ENCODE peak calls at places on chromosomes 6 and 20, in six cellular contexts. X, P, L, M, E and C are unnamed samples.

GRCh38 chr6:163164175-163164900 is 250.2 kb upstream of the QKI start:
- DNase-seq in X (no peak), P (no peak), L (no peak), M (no peak), E (no peak), C (no peak)

GRCh38 chr6:142925575-142926110 is 19.3 kb downstream of the HIVEP2 start:
- DNase-seq in X (no peak), P (peak; percentile 92), L (no peak), M (no peak), E (no peak), C (no peak)

GRCh38 chr6:110617057-110617456 is 140.6 kb upstream of the SLC22A16 start:
- DNase-seq in X (no peak), P (no peak), L (no peak), M (peak; percentile 53), E (no peak), C (no peak)

GRCh38 chr20:60101201-60101893 is 143.1 kb downstream of the CDH26 start:
- DNase-seq in X (no peak), P (no peak), L (no peak), M (no peak), E (no peak), C (no peak)

GRCh38 chr6:82220167-82220566 is 27.4 kb downstream of the IBTK start:
- DNase-seq in X (no peak), P (no peak), L (no peak), M (no peak), E (no peak), C (no peak)

GRCh38 chr6:131366223-131366622 is 206.8 kb upstream of the ARG1 start:
- DNase-seq in X (no peak), P (peak; percentile 60), L (no peak), M (no peak), E (no peak), C (no peak)

GRCh38 chr20:32971703-32972161 is 32.5 kb downstream of the SUN5 start:
- DNase-seq in X (peak; percentile 46), P (no peak), L (no peak), M (peak; percentile 20), E (no peak), C (no peak)

GRCh38 chr20:63253438-63254236 is 626 bp downstream of the NKAIN4 start:
- DNase-seq in X (peak; percentile 82), P (no peak), L (no peak), M (no peak), E (peak; percentile 65), C (peak; percentile 72)

GRCh38 chr6:140101367-140101766 is 726.9 kb upstream of the CITED2 start:
- DNase-seq in X (no peak), P (no peak), L (no peak), M (no peak), E (no peak), C (no peak)

GRCh38 chr20:59861389-59861788 is 72.0 kb downstream of the SYCP2 start:
- DNase-seq in X (no peak), P (no peak), L (no peak), M (no peak), E (no peak), C (no peak)

GRCh38 chr6:16670617-16671051 is 90.6 kb downstream of the ATXN1 start:
- DNase-seq in X (no peak), P (no peak), L (no peak), M (no peak), E (no peak), C (no peak)

GRCh38 chr6:107819976-107820551 is 4.0 kb downstream of the SCML4 start:
- DNase-seq in X (peak; percentile 49), P (no peak), L (no peak), M (no peak), E (peak; percentile 61), C (peak; percentile 59)

GRCh38 chr20:22579119-22579427 is 5.3 kb downstream of the FOXA2 start:
- DNase-seq in X (peak; percentile 84), P (no peak), L (no peak), M (no peak), E (no peak), C (peak; percentile 55)

DNA sequence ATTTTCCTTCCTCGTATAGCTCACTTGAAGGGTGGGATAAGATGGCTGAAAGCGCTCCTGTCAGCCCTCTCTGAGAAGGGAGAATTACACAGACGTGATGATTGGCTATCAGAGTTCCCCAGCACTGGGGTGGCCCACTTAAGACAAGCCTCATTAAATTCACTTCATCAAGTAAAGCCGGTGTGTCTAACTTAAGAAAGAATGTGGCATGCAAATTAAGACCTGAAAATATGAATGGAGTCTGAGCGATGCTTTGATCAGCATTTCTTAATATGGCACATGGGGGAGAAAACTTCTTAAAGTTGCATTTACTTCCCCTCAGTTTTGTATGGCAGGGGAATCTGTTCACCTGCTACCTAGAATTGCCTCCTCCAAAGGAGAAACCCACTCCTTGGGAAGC is 369.3 kb downstream of the FARS2 start:
- DNase-seq in X (no peak), P (no peak), L (no peak), M (no peak), E (no peak), C (no peak)
- TF ChIP-seq YY1 in X (no peak), P (no peak), L (no peak), M (no peak), E (no peak), C (no peak)

GRCh38 chr20:57707849-57708693 is 1.7 kb downstream of the PMEPA1 start:
- DNase-seq in X (no peak), P (no peak), L (no peak), M (no peak), E (no peak), C (no peak)
- H3K4me1 ChIP-seq in X (peaks cover 19% of the 10 kb centered on the region), P (no peaks in the 10 kb centered on the region), L (no peaks in the 10 kb centered on the region), M (peaks cover 5% of the 10 kb centered on the region), E (peaks cover 13% of the 10 kb centered on the region), C (peaks cover 15% of the 10 kb centered on the region)

DNA sequence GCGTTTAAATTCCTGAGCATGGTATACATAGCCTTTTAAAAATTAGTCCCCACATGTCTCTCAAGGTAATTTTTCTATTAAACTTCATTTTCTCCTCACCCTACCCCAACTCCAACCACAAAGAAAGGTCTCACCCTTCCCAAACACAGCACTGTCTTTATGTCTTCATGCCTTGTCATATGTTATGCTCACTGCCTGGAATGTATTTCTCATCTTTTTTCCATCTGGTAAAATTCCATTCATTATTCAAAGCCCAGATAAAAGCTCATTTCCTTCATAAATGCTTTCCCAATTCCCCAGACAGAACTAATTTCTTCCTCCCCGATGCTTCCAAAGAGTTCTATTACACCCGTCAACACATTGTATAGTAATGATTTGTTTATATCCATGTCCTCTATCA is 302.0 kb downstream of the ALDH8A1 start:
- DNase-seq in X (no peak), P (no peak), L (no peak), M (no peak), E (no peak), C (no peak)
- TF ChIP-seq YY1 in X (no peak), P (no peak), L (no peak), M (no peak), E (no peak), C (no peak)

GRCh38 chr6:45741437-45742166 is 274.1 kb downstream of the CLIC5 start:
- DNase-seq in X (no peak), P (no peak), L (no peak), M (peak; percentile 48), E (no peak), C (no peak)
- H3K4me1 ChIP-seq in X (no peaks in the 10 kb centered on the region), P (peaks cover 7% of the 10 kb centered on the region), L (no peaks in the 10 kb centered on the region), M (peaks cover 20% of the 10 kb centered on the region), E (no peaks in the 10 kb centered on the region), C (no peaks in the 10 kb centered on the region)

GRCh38 chr6:145491126-145491525 is 244.2 kb downstream of the EPM2A start:
- DNase-seq in X (no peak), P (no peak), L (no peak), M (no peak), E (no peak), C (no peak)
- TF ChIP-seq YY1 in X (no peak), P (no peak), L (no peak), M (no peak), E (no peak), C (no peak)

GRCh38 chr6:38078671-38079070 is 259.1 kb downstream of the ZFAND3 start:
- DNase-seq in X (no peak), P (peak; percentile 56), L (no peak), M (no peak), E (no peak), C (no peak)

GRCh38 chr6:38080889-38081288 is 261.4 kb downstream of the ZFAND3 start:
- DNase-seq in X (no peak), P (peak; percentile 5), L (no peak), M (no peak), E (no peak), C (no peak)

GRCh38 chr6:38079107-38079506 is 259.6 kb downstream of the ZFAND3 start:
- DNase-seq in X (no peak), P (no peak), L (no peak), M (no peak), E (no peak), C (no peak)

GRCh38 chr6:38079537-38079936 is 260.0 kb downstream of the ZFAND3 start:
- DNase-seq in X (no peak), P (no peak), L (no peak), M (no peak), E (no peak), C (no peak)

GRCh38 chr6:38080349-38080748 is 260.8 kb downstream of the ZFAND3 start:
- DNase-seq in X (no peak), P (no peak), L (no peak), M (no peak), E (no peak), C (no peak)
- H3K4me1 ChIP-seq in X (peaks cover 4% of the 10 kb centered on the region), P (peaks cover 25% of the 10 kb centered on the region), L (no peaks in the 10 kb centered on the region), M (no peaks in the 10 kb centered on the region), E (no peaks in the 10 kb centered on the region), C (no peaks in the 10 kb centered on the region)

DNA sequence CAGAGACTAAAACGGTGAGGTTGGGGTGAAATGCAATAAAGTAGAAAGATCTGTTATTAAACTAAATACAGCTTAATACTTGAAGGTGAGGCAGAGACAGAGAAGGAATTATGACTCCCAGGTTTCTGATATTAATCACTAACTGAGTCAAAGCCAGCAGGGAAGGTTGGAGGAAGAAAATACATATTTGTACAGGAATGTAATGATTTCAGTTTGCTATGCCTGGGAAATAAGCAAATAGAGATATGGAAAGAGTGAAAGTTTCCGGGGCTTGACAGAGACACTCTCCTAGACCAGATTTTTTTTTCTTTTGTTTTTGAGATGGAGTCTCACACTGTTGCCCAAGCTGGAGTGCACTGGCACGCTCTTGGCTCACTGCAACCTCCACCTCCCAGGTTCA is 76.8 kb downstream of the PTPRK start:
- DNase-seq in X (no peak), P (no peak), L (no peak), M (no peak), E (no peak), C (no peak)
- TF ChIP-seq YY1 in X (no peak), P (no peak), L (no peak), M (no peak), E (no peak), C (no peak)

GRCh38 chr6:43799671-43800623 is 29.9 kb downstream of the VEGFA start:
- DNase-seq in X (no peak), P (no peak), L (no peak), M (no peak), E (no peak), C (no peak)
- H3K4me1 ChIP-seq in X (no peaks in the 10 kb centered on the region), P (peaks cover 95% of the 10 kb centered on the region), L (peaks cover 50% of the 10 kb centered on the region), M (peaks cover 9% of the 10 kb centered on the region), E (no peaks in the 10 kb centered on the region), C (peaks cover 4% of the 10 kb centered on the region)

GRCh38 chr20:61760321-61761112 is 305.2 kb downstream of the TAF4 start:
- DNase-seq in X (no peak), P (no peak), L (no peak), M (no peak), E (no peak), C (no peak)
- TF ChIP-seq YY1 in X (no peak), P (no peak), L (no peak), M (no peak), E (no peak), C (no peak)